ENCODE peak calls at places on chromosomes 4 and X, in nine cellular contexts. F is ELR; K is memory B cell; L is tibial artery; N is HEK293T; V is sciatic nerve; A is activated CD8-positive, alpha-beta T cell treated with anti-CD3 and anti-CD28 coated beads for 36 hours; M is iPS DF 19.7; C is NCI-H1436. T is an unnamed sample.

GRCh38 chrX:50107470-50107869 is 93.3 kb downstream of the AKAP4 start:
- DNase-seq in F (no peak), K (no peak), L (no peak), N (no peak), V (no peak), A (no peak), M (no peak), C (no peak), T (no peak)

GRCh38 chrX:71214604-71215334 is 8.3 kb upstream of the GJB1 start:
- DNase-seq in F (no peak), K (no peak), L (no peak), N (no peak), V (no peak), A (no peak), M (no peak), C (no peak), T (no peak)

GRCh38 chr4:182825786-182826185 is 91.4 kb downstream of the DCTD start:
- DNase-seq in F (no peak), K (no peak), L (no peak), N (no peak), V (no peak), A (no peak), M (no peak), C (no peak), T (no peak)

GRCh38 chr4:6116696-6117285 is 83.6 kb downstream of the JAKMIP1 start:
- DNase-seq in F (no peak), K (no peak), L (peak; percentile 10), N (no peak), V (no peak), A (no peak), M (no peak), C (peak; percentile 6), T (no peak)

GRCh38 chr4:69032847-69033638 is 63.2 kb upstream of the UGT2B7 start:
- DNase-seq in F (peak; percentile 10), K (no peak), L (no peak), N (no peak), V (no peak), A (no peak), M (no peak), C (no peak), T (no peak)

GRCh38 chr4:185099024-185099682 is 43.9 kb upstream of the SLC25A4 start:
- DNase-seq in F (no peak), K (no peak), L (no peak), N (no peak), V (no peak), A (no peak), M (no peak), C (no peak), T (no peak)

GRCh38 chrX:141220342-141221008 is 21.8 kb downstream of the SPANXC start:
- DNase-seq in F (peak; percentile 89), K (no peak), L (no peak), N (no peak), V (no peak), A (no peak), M (no peak), C (no peak), T (no peak)

GRCh38 chr4:108849611-108850406 is 87.0 kb upstream of the ETNPPL start:
- DNase-seq in F (peak; percentile 74), K (no peak), L (no peak), N (no peak), V (no peak), A (peak; percentile 45), M (no peak), C (no peak), T (peak; percentile 59)

GRCh38 chr4:15238720-15239119 is 189.1 kb upstream of the C1QTNF7 start:
- DNase-seq in F (peak; percentile 60), K (peak; percentile 15), L (no peak), N (peak; percentile 59), V (no peak), A (peak; percentile 43), M (no peak), C (no peak), T (peak; percentile 18)

GRCh38 chr4:165872443-165873297 is at the start of gene TLL1:
- DNase-seq in F (peak; percentile 30), K (no peak), L (no peak), N (peak; percentile 34), V (no peak), A (no peak), M (no peak), C (no peak), T (no peak)

GRCh38 chrX:22314211-22314610 is 41.5 kb downstream of the CBLL2 start:
- DNase-seq in F (peak; percentile 35), K (no peak), L (no peak), N (no peak), V (no peak), A (no peak), M (no peak), C (no peak), T (no peak)

GRCh38 chr4:137572647-137573046 is 40.4 kb upstream of the PCDH18 start:
- DNase-seq in F (no peak), K (no peak), L (no peak), N (no peak), V (no peak), A (no peak), M (no peak), C (no peak), T (no peak)

GRCh38 chr4:168218663-168219062 is 99.9 kb downstream of the DDX60 start:
- DNase-seq in F (peak; percentile 91), K (no peak), L (no peak), N (no peak), V (no peak), A (no peak), M (no peak), C (no peak), T (no peak)

GRCh38 chr4:168893205-168893604 is 116.8 kb downstream of the CBR4 start:
- DNase-seq in F (no peak), K (no peak), L (no peak), N (no peak), V (no peak), A (no peak), M (no peak), C (no peak), T (no peak)

GRCh38 chr4:1465173-1466033 is 59.2 kb upstream of the NKX1-1 start:
- DNase-seq in F (no peak), K (no peak), L (no peak), N (no peak), V (peak; percentile 25), A (no peak), M (no peak), C (no peak), T (no peak)

GRCh38 chr4:153465583-153465921 is 608 bp upstream of the TMEM131L start:
- DNase-seq in F (peak; percentile 71), K (no peak), L (peak; percentile 61), N (peak; percentile 45), V (peak; percentile 72), A (peak; percentile 66), M (no peak), C (no peak), T (peak; percentile 72)

GRCh38 chr4:184434021-184434420 is 40.3 kb downstream of the IRF2 start:
- DNase-seq in F (no peak), K (no peak), L (no peak), N (no peak), V (no peak), A (no peak), M (no peak), C (no peak), T (no peak)

GRCh38 chr4:105991726-105992125 is 96.5 kb downstream of the NPNT start:
- DNase-seq in F (no peak), K (no peak), L (no peak), N (no peak), V (no peak), A (no peak), M (no peak), C (no peak), T (no peak)

GRCh38 chr4:109735566-109736454 is 5.9 kb upstream of the PLA2G12A start:
- DNase-seq in F (no peak), K (no peak), L (no peak), N (no peak), V (no peak), A (no peak), M (no peak), C (no peak), T (no peak)

GRCh38 chr4:154727540-154727939 is 16.3 kb upstream of the LRAT start:
- DNase-seq in F (no peak), K (no peak), L (no peak), N (no peak), V (no peak), A (no peak), M (no peak), C (no peak), T (no peak)

GRCh38 chr4:141240671-141241070 is 20.0 kb downstream of the ZNF330 start:
- DNase-seq in F (no peak), K (no peak), L (no peak), N (no peak), V (no peak), A (no peak), M (no peak), C (no peak), T (no peak)

GRCh38 chrX:153828723-153829548 is 1.4 kb downstream of the PDZD4 start:
- DNase-seq in F (peak; percentile 11), K (no peak), L (no peak), N (peak; percentile 33), V (no peak), A (no peak), M (no peak), C (no peak), T (no peak)

GRCh38 chr4:144787365-144788263 is 141.7 kb downstream of the HHIP start:
- DNase-seq in F (peak; percentile 60), K (no peak), L (no peak), N (peak; percentile 25), V (no peak), A (no peak), M (no peak), C (no peak), T (peak; percentile 59)

GRCh38 chr4:52376107-52376704 is 282.9 kb downstream of the USP46 start:
- DNase-seq in F (peak; percentile 62), K (no peak), L (no peak), N (peak; percentile 31), V (no peak), A (peak; percentile 30), M (no peak), C (no peak), T (peak; percentile 61)

GRCh38 chrX:95629737-95630136 is 1054.9 kb upstream of the DIAPH2 start:
- DNase-seq in F (peak; percentile 0), K (no peak), L (no peak), N (no peak), V (no peak), A (no peak), M (no peak), C (no peak), T (peak; percentile 1)

GRCh38 chr4:73257242-73257994 is 1.2 kb downstream of the ANKRD17 start:
- DNase-seq in F (peak; percentile 89), K (peak; percentile 45), L (peak; percentile 88), N (peak; percentile 56), V (peak; percentile 84), A (peak; percentile 82), M (no peak), C (peak; percentile 61), T (peak; percentile 89)

GRCh38 chrX:6383488-6383887 is 151.4 kb downstream of the VCX3A start:
- DNase-seq in F (no peak), K (no peak), L (no peak), N (no peak), V (no peak), A (no peak), M (no peak), C (no peak), T (no peak)

GRCh38 chr4:141486375-141486997 is 149.9 kb upstream of the IL15 start:
- DNase-seq in F (peak; percentile 83), K (no peak), L (no peak), N (no peak), V (no peak), A (no peak), M (no peak), C (no peak), T (no peak)

GRCh38 chrX:136828830-136829229 is 48.1 kb upstream of the ARHGEF6 start:
- DNase-seq in F (no peak), K (no peak), L (no peak), N (no peak), V (no peak), A (no peak), M (no peak), C (no peak), T (no peak)

GRCh38 chr4:6308890-6309643 is 39.4 kb downstream of the WFS1 start:
- DNase-seq in F (no peak), K (no peak), L (no peak), N (no peak), V (no peak), A (peak; percentile 34), M (no peak), C (no peak), T (no peak)

T was measured in NAMALWA.